ENCODE peak calls at places on chromosome 10, in ten cellular contexts. Q is neural crest cell, R is activated T-cell treated with anti-CD3 and anti-CD28 coated beads for 1 hour, P is GDM1, E is sciatic nerve, H is GM12864, Z is nephron progenitor cell, N is heart right ventricle, C is Kasumi-1, O is mesenteric fat pad. I is an unnamed sample.

GRCh38 chr10:78338717-78339116 is 305.1 kb downstream of the RPS24 start:
- DNase-seq in O (peak), C (no peak), P (no peak), E (peak), H (no peak), Q (no peak), Z (no peak), N (no peak), R (no peak), I (no peak)

GRCh38 chr10:109894516-109894915 is 28.8 kb downstream of the XPNPEP1 start:
- DNase-seq in P (no peak), Z (no peak), H (no peak), O (no peak), Q (no peak), N (peak), R (no peak), C (no peak), E (peak), I (peak)

GRCh38 chr10:95818663-95819062 is 62.7 kb downstream of the ENTPD1 start:
- DNase-seq in P (no peak), Q (no peak), E (no peak), C (no peak), Z (no peak), N (no peak), R (no peak), H (no peak), O (no peak), I (no peak)

GRCh38 chr10:12564173-12564572 is 214.8 kb downstream of the CAMK1D start:
- DNase-seq in C (no peak), E (no peak), H (no peak), N (no peak), R (no peak), P (no peak), Q (no peak), Z (no peak), O (no peak), I (no peak)

GRCh38 chr10:74977072-74977471 is 134.4 kb upstream of the SAMD8 start:
- DNase-seq in H (no peak), C (no peak), Z (no peak), E (no peak), N (no peak), P (no peak), R (no peak), Q (no peak), O (no peak), I (no peak)

GRCh38 chr10:589961-590680 is 99.3 kb downstream of the DIP2C start:
- DNase-seq in H (no peak), R (no peak), Z (no peak), N (no peak), P (no peak), C (no peak), Q (no peak), O (no peak), E (no peak), I (peak)

GRCh38 chr10:18233775-18234174 is 93.6 kb downstream of the CACNB2 start:
- DNase-seq in Z (peak), Q (no peak), R (no peak), H (no peak), P (no peak), N (peak), C (no peak), E (no peak), O (no peak), I (no peak)

GRCh38 chr10:4825868-4826787 is at the start of gene AKR1E2:
- DNase-seq in Q (peak), H (no peak), N (peak), Z (peak), C (peak), E (peak), O (peak), R (peak), P (no peak), I (peak)

GRCh38 chr10:47143072-47143471 is 156.9 kb upstream of the GDF10 start:
- DNase-seq in E (no peak), H (no peak), N (no peak), R (no peak), O (no peak), C (no peak), Q (no peak), P (no peak), Z (no peak), I (no peak)

I was measured in lower leg skin.